ENCODE peak calls at places on chromosomes 5 and 9, in seven cellular contexts. R, X, Q, E, Z, P and W are unnamed samples.

GRCh38 chr5:16808021-16808420 is 128.1 kb downstream of the MYO10 start:
- DNase-seq in E (no peak), R (no peak), P (no peak), Q (no peak), X (no peak), Z (no peak), W (no peak)

GRCh38 chr9:133515240-133515610 is 9.5 kb downstream of the MYMK start:
- DNase-seq in Q (no peak), P (no peak), E (no peak), X (no peak), Z (no peak), R (no peak), W (no peak)

GRCh38 chr5:6454628-6455053 is 6.0 kb downstream of the UBE2QL1 start:
- DNase-seq in P (no peak), X (no peak), R (no peak), Z (no peak), E (no peak), Q (no peak), W (no peak)

GRCh38 chr9:127693143-127693542 is 13.6 kb upstream of the CFAP157 start:
- DNase-seq in Z (no peak), P (no peak), E (no peak), Q (no peak), R (no peak), X (no peak), W (no peak)

GRCh38 chr5:161535762-161536161 is 10.8 kb downstream of the GABRB2 start:
- DNase-seq in Z (no peak), E (no peak), Q (peak), R (peak), P (no peak), X (no peak), W (no peak)

GRCh38 chr5:1380011-1380817 is 35.3 kb upstream of the CLPTM1L start:
- DNase-seq in Z (peak), Q (peak), X (no peak), P (peak), R (peak), E (peak), W (no peak)

GRCh38 chr9:79215819-79216218 is 355.9 kb upstream of the TLE4 start:
- DNase-seq in E (no peak), R (no peak), P (no peak), Q (no peak), X (no peak), Z (peak), W (peak)

GRCh38 chr5:179376701-179377420 is 31.6 kb upstream of the ADAMTS2 start:
- DNase-seq in P (peak), Q (peak), X (no peak), E (no peak), Z (no peak), R (no peak), W (no peak)

GRCh38 chr5:131129306-131129705 is 35.8 kb downstream of the HINT1 start:
- DNase-seq in E (no peak), R (no peak), Z (no peak), Q (no peak), P (no peak), X (no peak), W (no peak)

GRCh38 chr5:168885324-168886120 is 306.4 kb upstream of the PANK3 start:
- DNase-seq in R (peak), Q (no peak), E (no peak), P (no peak), Z (no peak), X (no peak), W (no peak)

GRCh38 chr5:123215929-123216702 is 127.1 kb downstream of the PRDM6 start:
- DNase-seq in Q (no peak), R (peak), P (no peak), Z (no peak), X (no peak), E (no peak), W (no peak)

GRCh38 chr5:107670927-107671741 is at the start of gene EFNA5:
- DNase-seq in X (no peak), Z (peak), Q (peak), R (peak), E (peak), P (peak), W (no peak)

GRCh38 chr5:18744990-18745590 is 1110.8 kb downstream of the TAF11L14 start:
- DNase-seq in Q (no peak), E (peak), Z (no peak), R (no peak), P (no peak), X (no peak), W (no peak)

GRCh38 chr9:134175291-134175807 is 11.0 kb upstream of the RNU6ATAC start:
- DNase-seq in Q (peak), Z (no peak), P (no peak), E (no peak), X (no peak), R (peak), W (no peak)

GRCh38 chr5:2183154-2184023 is 300.7 kb upstream of the IRX4 start:
- DNase-seq in X (no peak), Q (peak), Z (no peak), R (no peak), E (peak), P (no peak), W (no peak)

GRCh38 chr9:95031711-95032461 is 285.6 kb downstream of the FANCC start:
- DNase-seq in X (no peak), E (no peak), Q (peak), P (no peak), Z (no peak), R (peak), W (no peak)

GRCh38 chr5:180648658-180649296 is 623 bp downstream of the FLT4 start:
- DNase-seq in X (no peak), Q (peak), E (no peak), Z (no peak), P (no peak), R (peak), W (no peak)
- TF ChIP-seq CTCF in X (no peak), Q (peak), E (no peak), Z (peak), P (no peak), R (peak), W (no peak)

GRCh38 chr5:159582756-159583523 is 252.7 kb upstream of the IL12B start:
- DNase-seq in E (no peak), Q (no peak), X (no peak), P (no peak), Z (peak), R (no peak), W (no peak)

GRCh38 chr5:159581502-159582249 is 251.4 kb upstream of the IL12B start:
- DNase-seq in Z (peak), Q (peak), E (no peak), R (no peak), P (no peak), X (peak), W (peak)

GRCh38 chr5:159588930-159589329 is 258.6 kb upstream of the IL12B start:
- DNase-seq in E (no peak), P (no peak), X (no peak), Q (no peak), R (no peak), Z (no peak), W (no peak)

DNA sequence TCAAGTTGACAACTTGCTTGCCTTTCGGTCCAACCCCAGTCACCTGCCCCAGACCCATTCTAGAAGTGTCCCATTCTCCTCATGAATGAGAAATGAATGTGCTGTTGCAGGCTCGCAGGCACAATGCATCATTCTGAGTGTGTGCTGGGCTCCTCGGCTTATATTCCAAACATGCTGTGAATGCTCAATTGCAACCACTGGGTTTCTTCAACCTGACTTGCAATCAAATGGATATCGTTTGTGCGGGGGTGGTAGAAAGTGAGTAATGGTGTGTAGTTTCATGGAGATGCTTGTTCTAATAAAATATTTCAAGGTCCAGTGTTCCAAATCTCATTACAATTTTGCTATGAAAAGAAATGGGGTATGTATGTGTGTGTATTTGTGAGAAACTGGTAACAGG is 256.7 kb upstream of the IL12B start:
- DNase-seq in Q (no peak), Z (no peak), R (no peak), E (no peak), P (no peak), X (no peak), W (no peak)
- TF ChIP-seq CTCF in Q (no peak), Z (no peak), R (no peak), E (no peak), P (no peak), X (no peak), W (no peak)

GRCh38 chr5:69517763-69518212 is 25.2 kb downstream of the OCLN start:
- DNase-seq in Q (no peak), X (no peak), P (no peak), E (no peak), R (no peak), Z (peak), W (no peak)

GRCh38 chr5:69522035-69522434 is 29.4 kb downstream of the OCLN start:
- DNase-seq in Z (no peak), X (no peak), Q (no peak), P (no peak), R (no peak), E (no peak), W (no peak)

DNA sequence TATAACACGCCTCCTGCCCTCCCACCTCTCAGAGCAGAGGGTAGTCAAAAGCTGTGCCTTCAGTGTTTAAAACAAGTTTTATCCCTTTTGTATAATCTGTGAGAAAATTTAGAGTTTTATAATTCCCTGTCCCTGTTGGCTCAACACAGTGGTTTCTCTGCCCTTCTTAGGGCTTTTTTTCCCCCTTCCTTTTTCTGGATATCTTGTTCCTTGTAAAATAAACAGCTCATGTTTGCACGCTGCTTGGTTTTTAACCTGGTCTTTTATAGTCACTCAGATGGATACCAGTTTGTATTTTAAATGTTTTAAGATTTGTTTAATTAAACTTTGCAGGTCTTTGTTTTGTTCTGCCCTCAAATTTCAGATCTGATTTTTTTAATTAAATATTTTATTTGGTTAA is 26.7 kb downstream of the OCLN start:
- DNase-seq in P (no peak), Z (no peak), Q (no peak), X (no peak), E (no peak), R (no peak), W (no peak)
- TF ChIP-seq CTCF in P (no peak), Z (no peak), Q (no peak), X (no peak), E (no peak), R (no peak), W (no peak)

GRCh38 chr9:72332351-72332750 is 32.7 kb downstream of the ZFAND5 start:
- DNase-seq in E (no peak), X (no peak), R (no peak), Z (peak), Q (no peak), P (no peak), W (no peak)

GRCh38 chr9:72337286-72337685 is 27.7 kb downstream of the ZFAND5 start:
- DNase-seq in Z (no peak), Q (no peak), R (no peak), P (no peak), X (no peak), E (no peak), W (no peak)

GRCh38 chr9:72334658-72335337 is 30.2 kb downstream of the ZFAND5 start:
- DNase-seq in Q (no peak), Z (no peak), R (no peak), E (no peak), X (no peak), P (no peak), W (no peak)

GRCh38 chr9:72338631-72339030 is 26.4 kb downstream of the ZFAND5 start:
- DNase-seq in P (no peak), X (no peak), Q (no peak), Z (no peak), E (no peak), R (no peak), W (no peak)

GRCh38 chr9:72333758-72334157 is 31.2 kb downstream of the ZFAND5 start:
- DNase-seq in Q (peak), R (peak), Z (no peak), X (no peak), P (no peak), E (no peak), W (no peak)
- TF ChIP-seq CTCF in Q (peak), R (peak), Z (no peak), X (no peak), P (no peak), E (no peak), W (peak)

DNA sequence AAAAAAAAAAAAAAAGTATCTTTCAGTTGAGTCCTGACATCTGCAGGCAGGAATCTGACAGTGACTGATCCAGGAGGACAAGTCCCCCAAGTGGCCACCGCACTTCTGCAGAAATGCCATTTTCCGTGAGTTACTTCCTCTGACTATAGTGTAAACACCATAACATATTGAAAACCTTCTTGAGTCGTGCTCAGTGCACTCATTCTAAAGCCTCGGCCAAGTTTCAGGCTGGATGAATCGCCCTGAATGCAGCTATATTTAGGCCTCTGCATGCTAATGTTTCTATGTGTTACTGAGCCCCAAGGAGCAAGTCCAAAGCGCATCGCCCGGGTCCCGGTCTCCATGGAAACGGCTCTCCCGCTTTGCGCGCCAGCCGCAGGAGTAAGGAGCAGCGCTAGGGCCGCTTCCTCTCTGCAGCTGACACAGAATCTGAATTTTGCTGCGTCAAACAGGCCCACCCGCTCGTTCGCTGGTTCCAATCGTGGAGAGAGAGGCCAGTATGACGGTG is 335.4 kb downstream of the MSX2 start:
- DNase-seq in Z (no peak), P (peak), X (peak), Q (peak), R (peak), E (no peak), W (no peak)
- TF ChIP-seq CTCF in Z (no peak), P (no peak), X (no peak), Q (peak), R (peak), E (no peak), W (peak)

GRCh38 chr5:151923865-151924264 is 786 bp downstream of the GLRA1 start:
- DNase-seq in Z (peak), E (no peak), X (no peak), Q (peak), P (peak), R (peak), W (no peak)
- TF ChIP-seq CTCF in Z (peak), E (no peak), X (peak), Q (peak), P (no peak), R (peak), W (peak)

GRCh38 chr5:147188200-147189108 is 46.4 kb upstream of the STK32A start:
- DNase-seq in X (peak), Z (peak), E (no peak), Q (peak), P (peak), R (peak), W (peak)
- TF ChIP-seq CTCF in X (peak), Z (peak), E (peak), Q (peak), P (peak), R (peak), W (peak)

DNA sequence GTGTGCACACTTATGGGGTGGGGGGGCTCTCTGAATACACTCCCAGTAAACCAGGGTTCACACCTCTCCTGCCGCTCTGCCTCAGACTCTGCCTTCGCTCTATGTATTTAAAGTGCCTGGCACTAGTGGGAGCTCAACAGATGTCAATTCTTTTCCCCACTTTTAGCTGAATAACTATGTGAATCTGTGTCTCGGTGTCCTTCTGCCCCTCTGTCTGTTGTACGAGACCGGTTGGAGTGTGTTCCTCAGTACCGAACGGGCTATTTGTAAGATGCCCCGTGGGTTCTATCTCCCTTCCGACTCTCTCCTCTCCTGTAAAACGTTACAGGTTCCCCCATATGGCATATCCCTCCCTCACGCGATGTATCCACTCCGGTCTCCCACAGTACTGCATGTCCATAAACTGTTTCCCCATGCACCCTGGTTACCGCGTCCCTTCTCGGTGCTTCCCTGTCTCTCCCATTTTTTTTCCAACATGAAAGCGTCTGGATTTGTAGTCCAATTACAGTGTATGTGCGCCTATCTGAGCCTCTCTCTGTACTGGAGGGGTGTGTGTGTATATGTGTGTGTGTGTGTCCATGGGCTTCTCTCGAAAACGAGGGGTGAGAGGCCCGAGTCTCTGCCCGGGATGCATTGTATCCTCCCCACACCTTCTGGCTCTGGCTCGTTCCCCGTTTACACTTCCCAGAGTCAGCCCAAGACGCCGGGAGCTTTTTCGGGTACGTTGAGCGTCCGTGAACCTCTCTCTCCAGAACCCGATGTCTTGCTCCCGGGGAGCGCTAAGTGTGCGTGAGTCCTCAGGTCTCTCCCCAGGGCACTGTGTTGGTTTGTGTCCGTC is 1.5 kb downstream of the ELL2 start:
- DNase-seq in R (peak), Z (peak), P (no peak), Q (no peak), E (no peak), X (no peak), W (no peak)
- TF ChIP-seq CTCF in R (no peak), Z (no peak), P (no peak), Q (no peak), E (no peak), X (peak), W (peak)

GRCh38 chr5:52693279-52693678 is 94.4 kb upstream of the ITGA1 start:
- DNase-seq in X (no peak), Q (peak), P (peak), E (peak), Z (peak), R (peak), W (peak)
- TF ChIP-seq CTCF in X (peak), Q (peak), P (peak), E (no peak), Z (peak), R (peak), W (peak)